ENCODE peak calls at places on chromosomes 1 and 21, in nine cellular contexts. Y, R, V, U, D, T, J, K and B are unnamed samples.

GRCh38 chr1:79188371-79188770 is 181.8 kb upstream of the ADGRL4 start:
- DNase-seq in J (no peak), Y (no peak), R (no peak), T (peak), V (no peak), U (no peak), D (no peak), K (peak), B (no peak)

GRCh38 chr1:88001460-88001859 is 672.8 kb downstream of the LMO4 start:
- DNase-seq in V (no peak), K (no peak), R (no peak), T (peak), J (no peak), D (no peak), U (peak), Y (no peak), B (no peak)

GRCh38 chr1:59163268-59164092 is 133.4 kb upstream of the FGGY start:
- DNase-seq in K (no peak), U (peak), V (no peak), R (no peak), T (peak), D (no peak), J (no peak), Y (no peak), B (peak)

GRCh38 chr21:29238052-29238966 is 60.4 kb upstream of the BACH1 start:
- DNase-seq in J (no peak), D (no peak), K (no peak), V (no peak), R (no peak), T (no peak), Y (no peak), U (peak), B (no peak)

GRCh38 chr21:29477941-29478340 is 179.2 kb downstream of the BACH1 start:
- DNase-seq in R (no peak), V (no peak), Y (no peak), U (no peak), T (peak), D (no peak), K (no peak), J (no peak), B (no peak)

GRCh38 chr21:38243732-38244406 is 12.9 kb upstream of the KCNJ15 start:
- DNase-seq in U (no peak), J (no peak), V (no peak), D (no peak), Y (no peak), K (no peak), R (no peak), T (no peak), B (no peak)

GRCh38 chr1:244054247-244054923 is 3.3 kb downstream of the ZBTB18 start:
- DNase-seq in T (no peak), D (no peak), Y (no peak), J (no peak), U (no peak), V (no peak), K (no peak), R (no peak), B (peak)

GRCh38 chr21:45598666-45599065 is 44.9 kb upstream of the PCBP3 start:
- DNase-seq in D (no peak), Y (no peak), V (no peak), T (no peak), R (no peak), K (no peak), J (no peak), U (no peak), B (no peak)

GRCh38 chr1:19071674-19072281 is 115.3 kb upstream of the IFFO2 start:
- DNase-seq in D (no peak), V (no peak), K (no peak), Y (no peak), U (no peak), T (no peak), J (no peak), R (no peak), B (no peak)

GRCh38 chr21:44262338-44263048 is 796 bp upstream of the DNMT3L start:
- DNase-seq in D (no peak), Y (no peak), K (no peak), U (no peak), T (no peak), J (no peak), V (no peak), R (no peak), B (peak)

GRCh38 chr1:12275370-12275769 is 45.5 kb downstream of the VPS13D start:
- DNase-seq in J (no peak), R (no peak), D (no peak), U (no peak), Y (no peak), V (no peak), K (peak), T (peak), B (peak)

GRCh38 chr1:35592991-35593769 is 20.1 kb downstream of the TFAP2E start:
- DNase-seq in J (no peak), K (no peak), Y (no peak), U (no peak), V (no peak), D (no peak), T (no peak), R (no peak), B (no peak)

GRCh38 chr1:74690909-74691308 is 17.3 kb upstream of the ERICH3 start:
- DNase-seq in T (no peak), Y (no peak), U (no peak), D (no peak), R (peak), J (no peak), K (no peak), V (no peak), B (no peak)

GRCh38 chr1:156801409-156802121 is 15.1 kb downstream of the SH2D2A start:
- DNase-seq in U (peak), J (no peak), Y (no peak), K (peak), R (no peak), T (no peak), D (no peak), V (no peak), B (peak)

GRCh38 chr1:51346086-51346942 is 16.0 kb upstream of the TTC39A start:
- DNase-seq in R (no peak), Y (no peak), K (no peak), U (no peak), J (no peak), D (no peak), T (no peak), V (no peak), B (peak)

GRCh38 chr1:25245809-25246599 is 1.2 kb downstream of the RSRP1 start:
- DNase-seq in K (peak), Y (no peak), R (no peak), U (no peak), J (no peak), T (peak), V (no peak), D (no peak), B (peak)

GRCh38 chr1:152884506-152884905 is 6.4 kb downstream of the SMCP start:
- DNase-seq in D (no peak), J (no peak), T (no peak), U (no peak), V (no peak), Y (no peak), K (no peak), R (no peak), B (no peak)

GRCh38 chr1:110508038-110508437 is 10.9 kb downstream of the KCNA10 start:
- DNase-seq in Y (peak), V (peak), R (no peak), J (no peak), D (no peak), K (no peak), U (no peak), T (peak), B (no peak)

GRCh38 chr1:15676010-15676409 is 8.1 kb upstream of the PLEKHM2 start:
- DNase-seq in V (no peak), Y (no peak), J (no peak), D (no peak), R (no peak), U (no peak), T (no peak), K (no peak), B (no peak)

GRCh38 chr1:43549921-43550597 is 19.4 kb downstream of the PTPRF start:
- DNase-seq in D (no peak), Y (no peak), K (no peak), U (no peak), J (no peak), V (peak), T (no peak), R (peak), B (no peak)

GRCh38 chr1:178094752-178095645 is 1.1 kb downstream of the RASAL2 start:
- DNase-seq in K (no peak), T (peak), V (no peak), U (peak), J (no peak), R (no peak), D (no peak), Y (no peak), B (peak)

GRCh38 chr1:80656628-80657019 is 1144.1 kb upstream of the ADGRL2 start:
- DNase-seq in U (no peak), K (no peak), R (no peak), Y (no peak), J (no peak), D (no peak), T (peak), V (no peak), B (no peak)

GRCh38 chr21:42846221-42846620 is 33.1 kb downstream of the WDR4 start:
- DNase-seq in D (no peak), T (no peak), V (no peak), K (no peak), J (no peak), Y (no peak), U (no peak), R (no peak), B (no peak)

GRCh38 chr1:160544647-160545046 is 21.6 kb upstream of the SLAMF6 start:
- DNase-seq in R (no peak), U (no peak), K (peak), Y (no peak), V (no peak), J (no peak), T (no peak), D (no peak), B (peak)

GRCh38 chr21:25396135-25396711 is 211.1 kb downstream of the MRPL39 start:
- DNase-seq in U (no peak), D (peak), V (no peak), T (peak), Y (peak), R (no peak), J (no peak), K (no peak), B (no peak)

GRCh38 chr21:41926068-41926806 is 27.6 kb downstream of the C2CD2 start:
- DNase-seq in Y (no peak), V (peak), D (peak), K (peak), T (peak), J (no peak), U (peak), R (peak), B (peak)

GRCh38 chr21:18384771-18385170 is 18.8 kb downstream of the TMPRSS15 start:
- DNase-seq in U (no peak), R (no peak), V (no peak), J (no peak), D (no peak), K (peak), Y (no peak), T (no peak), B (peak)

GRCh38 chr1:209409786-209410185 is 173.7 kb upstream of the CAMK1G start:
- DNase-seq in Y (no peak), U (no peak), R (no peak), V (no peak), J (no peak), D (no peak), K (no peak), T (peak), B (no peak)

GRCh38 chr1:243345205-243345604 is 89.4 kb downstream of the SDCCAG8 start:
- DNase-seq in K (peak), Y (no peak), V (no peak), J (no peak), D (no peak), R (no peak), T (no peak), U (no peak), B (peak)

GRCh38 chr1:198096390-198096789 is 60.4 kb upstream of the NEK7 start:
- DNase-seq in V (no peak), D (no peak), R (no peak), T (no peak), Y (no peak), J (no peak), U (no peak), K (no peak), B (no peak)

GRCh38 chr21:45351061-45351460 is 53.9 kb upstream of the COL18A1 start:
- DNase-seq in Y (no peak), K (no peak), T (no peak), J (no peak), R (no peak), V (no peak), U (no peak), D (no peak), B (no peak)

GRCh38 chr1:119361205-119361604 is 7.4 kb upstream of the HAO2 start:
- DNase-seq in D (no peak), T (no peak), V (no peak), J (no peak), R (no peak), U (no peak), Y (no peak), K (no peak), B (no peak)

GRCh38 chr1:4411862-4412261 is 242.5 kb upstream of the AJAP1 start:
- DNase-seq in Y (no peak), K (no peak), T (peak), J (no peak), V (no peak), R (peak), D (no peak), U (no peak), B (no peak)

GRCh38 chr1:247530785-247531184 is 5.5 kb downstream of the OR2C3 start:
- DNase-seq in R (no peak), U (no peak), V (no peak), K (no peak), T (no peak), Y (no peak), J (no peak), D (no peak), B (no peak)

GRCh38 chr1:248098529-248098928 is 3.5 kb downstream of the OR2L13 start:
- DNase-seq in J (no peak), R (no peak), K (no peak), Y (no peak), V (no peak), U (no peak), D (no peak), T (no peak), B (no peak)